ENCODE peak calls at places on chromosomes 13 and 19, in four cellular contexts. X is lower leg skin, H is right lobe of liver, R is stomach. A is an unnamed sample.
A peak's percentile ranks its signal among the peaks of the same experiment; 100 is the strongest.

GRCh38 chr13:20494656-20495055 is 31.0 kb downstream of the CRYL1 start:
- DNase-seq in R (no peak), H (no peak), X (peak; percentile 72), A (no peak)

GRCh38 chr19:17379221-17379631 is 2.1 kb upstream of the PLVAP start:
- DNase-seq in X (no peak), R (no peak), H (no peak), A (no peak)

GRCh38 chr13:98372886-98373285 is 195.8 kb upstream of the RNF113B start:
- DNase-seq in R (no peak), H (no peak), X (no peak), A (no peak)

GRCh38 chr19:33441828-33442227 is 68.3 kb downstream of the CEBPG start:
- DNase-seq in X (peak; percentile 29), R (no peak), H (no peak), A (no peak)

GRCh38 chr13:98171806-98172569 is 5.1 kb downstream of the RNF113B start:
- DNase-seq in X (peak; percentile 87), R (peak; percentile 44), H (no peak), A (peak; percentile 72)

GRCh38 chr13:28059214-28059613 is 41.2 kb downstream of the FLT3 start:
- DNase-seq in R (peak; percentile 44), H (peak; percentile 66), X (no peak), A (no peak)

GRCh38 chr13:24050796-24051715 is 109.5 kb upstream of the SPATA13 start:
- DNase-seq in H (no peak), R (no peak), X (no peak), A (no peak)

GRCh38 chr13:96672016-96672415 is 322.3 kb downstream of the OXGR1 start:
- DNase-seq in R (no peak), H (no peak), X (no peak), A (no peak)

GRCh38 chr19:1118999-1119398 is 15.2 kb downstream of the GPX4 start:
- DNase-seq in R (no peak), X (no peak), H (no peak), A (no peak)

GRCh38 chr13:44818016-44818415 is 171.3 kb downstream of the NUFIP1 start:
- DNase-seq in X (no peak), H (no peak), R (no peak), A (no peak)

GRCh38 chr13:94301487-94301886 is 178.0 kb downstream of the DCT start:
- DNase-seq in X (no peak), H (no peak), R (no peak), A (no peak)

GRCh38 chr13:35704331-35704730 is 227.8 kb upstream of the MAB21L1 start:
- DNase-seq in H (no peak), R (no peak), X (no peak), A (no peak)

GRCh38 chr19:16208064-16208759 is 10.5 kb downstream of the AP1M1 start:
- DNase-seq in X (no peak), H (no peak), R (no peak), A (no peak)

GRCh38 chr19:44872661-44873060 is 18.4 kb upstream of the TOMM40 start:
- DNase-seq in H (no peak), X (no peak), R (no peak), A (no peak)

GRCh38 chr13:83940742-83941141 is 58.5 kb upstream of the SLITRK1 start:
- DNase-seq in X (no peak), R (no peak), H (no peak), A (no peak)

GRCh38 chr13:101917475-101917810 is 465.0 kb downstream of the ITGBL1 start:
- DNase-seq in H (no peak), X (no peak), R (no peak), A (peak; percentile 22)

GRCh38 chr13:48879854-48880253 is 95.9 kb upstream of the FNDC3A start:
- DNase-seq in H (no peak), X (no peak), R (no peak), A (no peak)

GRCh38 chr19:14639536-14640277 is 34.9 kb downstream of the ADGRE3 start:
- DNase-seq in R (no peak), H (no peak), X (no peak), A (no peak)

GRCh38 chr13:110305949-110306339 is 1.0 kb downstream of the COL4A1 start:
- DNase-seq in H (no peak), R (no peak), X (peak; percentile 52), A (peak; percentile 35)

GRCh38 chr13:110305001-110305400 is 2.0 kb downstream of the COL4A1 start:
- DNase-seq in H (no peak), R (no peak), X (peak; percentile 13), A (no peak)

GRCh38 chr13:110306340-110306959 is 507 bp downstream of the COL4A1 start:
- DNase-seq in H (no peak), X (peak; percentile 85), R (no peak), A (peak; percentile 53)

GRCh38 chr13:110304256-110304655 is 2.7 kb downstream of the COL4A1 start:
- DNase-seq in R (no peak), H (no peak), X (peak; percentile 78), A (no peak)

DNA sequence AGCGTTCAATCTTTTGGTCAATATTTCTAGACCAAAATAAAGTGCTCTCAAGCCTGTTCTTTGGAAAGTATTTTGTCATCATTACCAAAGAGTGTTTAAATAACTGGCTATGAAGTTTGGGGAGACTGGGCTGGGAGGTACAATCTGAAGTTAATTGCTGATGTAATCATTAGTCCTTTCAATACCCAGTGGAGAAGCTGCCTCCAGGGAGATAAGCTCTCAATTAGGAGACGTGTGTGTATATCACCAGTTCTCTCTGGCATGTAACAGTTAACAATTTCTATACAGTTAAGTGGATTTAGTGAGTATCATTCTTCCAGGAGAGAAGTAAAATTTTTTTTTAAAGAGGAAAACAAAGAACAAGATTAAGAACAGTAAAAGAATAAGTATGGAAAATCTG is 1.4 kb downstream of the COL4A1 start:
- DNase-seq in R (no peak), H (no peak), X (no peak), A (no peak)
- H3K4me3 ChIP-seq in R (peak overlapping the region; percentile 67), H (peak overlapping the region; percentile 51), X (no peak overlapping the region), A (peak overlapping the region; percentile 99)

GRCh38 chr19:50462970-50463369 is 13.3 kb upstream of the EMC10 start:
- DNase-seq in X (no peak), H (no peak), R (no peak), A (no peak)
- TF ChIP-seq CTCF in X (no peak), H (no peak), R (no peak), A (no peak)

GRCh38 chr19:39818626-39819097 is 15.3 kb downstream of the DYRK1B start:
- DNase-seq in X (peak; percentile 68), R (no peak), H (no peak), A (no peak)
- TF ChIP-seq POLR2A in X (no peak), R (no peak), H (no peak), A (no peak)

GRCh38 chr13:50283017-50283416 is 267.8 kb downstream of the KCNRG start:
- DNase-seq in R (no peak), H (no peak), X (no peak), A (no peak)

GRCh38 chr13:50286376-50286775 is 271.1 kb downstream of the KCNRG start:
- DNase-seq in H (no peak), X (no peak), R (no peak), A (no peak)

GRCh38 chr13:50285283-50285682 is 270.0 kb downstream of the KCNRG start:
- DNase-seq in X (no peak), R (no peak), H (no peak), A (no peak)

GRCh38 chr13:50282016-50282415 is 266.8 kb downstream of the KCNRG start:
- DNase-seq in R (no peak), H (no peak), X (no peak), A (no peak)

GRCh38 chr13:50284540-50284939 is 269.3 kb downstream of the KCNRG start:
- DNase-seq in H (no peak), X (no peak), R (no peak), A (no peak)
- H3K4me3 ChIP-seq in H (no peak overlapping the region), X (no peak overlapping the region), R (no peak overlapping the region), A (no peak overlapping the region)